ENCODE peak calls at places on chromosomes 5 and 9, in seven cellular contexts. B is body of pancreas, T is OCI-LY7, S is mucosa of descending colon, W is Peyer's patch, I is neural progenitor cell, Y is lower lobe of right lung. J is an unnamed sample.

GRCh38 chr9:115649991-115650472 is 503.6 kb upstream of the PAPPA start:
- DNase-seq in S (peak), Y (no peak), B (peak), W (peak), I (no peak), T (no peak), J (peak)

GRCh38 chr5:151584057-151584937 is 6.8 kb downstream of the FAT2 start:
- DNase-seq in S (no peak), B (no peak), Y (no peak), T (no peak), W (no peak), I (no peak), J (no peak)

GRCh38 chr9:113370806-113371325 is 5.9 kb downstream of the HDHD3 start:
- DNase-seq in W (no peak), I (no peak), B (peak), Y (no peak), T (no peak), S (no peak), J (no peak)

GRCh38 chr9:135670721-135671590 is 7.8 kb downstream of the LCN9 start:
- DNase-seq in T (no peak), S (no peak), W (no peak), I (no peak), B (no peak), Y (no peak), J (peak)

GRCh38 chr5:150338546-150338945 is 19.0 kb upstream of the TCOF1 start:
- DNase-seq in W (no peak), I (no peak), Y (no peak), B (no peak), S (no peak), T (no peak), J (no peak)

GRCh38 chr9:73200694-73201432 is 49.2 kb downstream of the ANXA1 start:
- DNase-seq in B (no peak), S (no peak), W (no peak), Y (no peak), I (peak), T (peak), J (no peak)

GRCh38 chr5:133968057-133968993 is at the start of gene C5orf15:
- DNase-seq in B (peak), I (peak), W (peak), Y (peak), S (peak), T (peak), J (peak)

GRCh38 chr5:67205981-67206380 is 9.4 kb upstream of the CD180 start:
- DNase-seq in B (no peak), W (no peak), S (no peak), T (no peak), I (no peak), Y (no peak), J (no peak)

GRCh38 chr9:107158321-107158720 is 124.8 kb upstream of the RAD23B start:
- DNase-seq in T (peak), W (no peak), B (no peak), Y (no peak), I (peak), S (no peak), J (no peak)

GRCh38 chr5:115349001-115349817 is 52.8 kb upstream of the CCDC112 start:
- DNase-seq in B (peak), T (no peak), I (no peak), Y (no peak), W (no peak), S (no peak), J (no peak)

GRCh38 chr5:1860021-1860610 is 22.6 kb downstream of the IRX4 start:
- DNase-seq in W (no peak), B (no peak), Y (no peak), S (no peak), I (no peak), T (no peak), J (no peak)

GRCh38 chr5:111755942-111756353 is 1.0 kb downstream of the NREP start:
- DNase-seq in B (no peak), W (no peak), T (peak), I (peak), S (no peak), Y (no peak), J (no peak)

GRCh38 chr9:130433168-130433946 is 11.4 kb upstream of the ASS1 start:
- DNase-seq in W (no peak), S (peak), Y (no peak), T (no peak), I (peak), B (peak), J (no peak)

GRCh38 chr9:37200572-37201005 is 80.2 kb downstream of the ZCCHC7 start:
- DNase-seq in Y (no peak), T (no peak), I (no peak), B (no peak), W (no peak), S (no peak), J (no peak)

GRCh38 chr5:39892708-39893107 is 467.9 kb upstream of the DAB2 start:
- DNase-seq in Y (no peak), B (no peak), W (no peak), I (no peak), T (no peak), S (no peak), J (no peak)

GRCh38 chr9:76419782-76420380 is 25.7 kb upstream of the RFK start:
- DNase-seq in B (peak), Y (no peak), S (no peak), T (peak), W (no peak), I (peak), J (no peak)

GRCh38 chr5:8457187-8458037 is 588.5 kb downstream of the MTRR start:
- DNase-seq in I (no peak), W (peak), Y (peak), S (peak), T (no peak), B (peak), J (peak)

GRCh38 chr5:79255786-79256557 is 20.0 kb downstream of the JMY start:
- DNase-seq in B (peak), T (no peak), S (no peak), W (no peak), Y (no peak), I (peak), J (no peak)

GRCh38 chr9:100324594-100325200 is 28.0 kb downstream of the TEX10 start:
- DNase-seq in W (no peak), B (no peak), T (peak), S (no peak), Y (no peak), I (peak), J (no peak)

GRCh38 chr5:10625700-10626472 is 62.0 kb downstream of the ANKRD33B start:
- DNase-seq in B (no peak), Y (no peak), W (no peak), I (no peak), T (no peak), S (no peak), J (peak)

GRCh38 chr5:125295405-125295872 is 549.0 kb upstream of the ZNF608 start:
- DNase-seq in Y (no peak), I (no peak), T (no peak), S (no peak), W (no peak), B (no peak), J (no peak)

GRCh38 chr9:89278997-89279739 is 31.8 kb upstream of the CKS2 start:
- DNase-seq in B (peak), I (peak), W (no peak), Y (no peak), T (peak), S (no peak), J (no peak)

GRCh38 chr9:33225319-33226152 is 14.4 kb upstream of the SPINK4 start:
- DNase-seq in I (peak), S (no peak), B (peak), T (peak), W (peak), Y (no peak), J (no peak)

GRCh38 chr5:150626853-150627276 is 13.6 kb upstream of the SYNPO start:
- DNase-seq in T (no peak), S (peak), W (no peak), Y (peak), I (no peak), B (peak), J (peak)

GRCh38 chr9:7534211-7534935 is 265.2 kb downstream of the DMAC1 start:
- DNase-seq in S (no peak), I (no peak), W (no peak), B (no peak), Y (no peak), T (no peak), J (no peak)

GRCh38 chr9:35078066-35078465 is 1.7 kb downstream of the FANCG start:
- DNase-seq in I (no peak), T (no peak), Y (no peak), W (no peak), B (no peak), S (no peak), J (no peak)

GRCh38 chr5:172606156-172606785 is 34.8 kb upstream of the NEURL1B start:
- DNase-seq in I (no peak), B (no peak), T (no peak), S (no peak), Y (no peak), W (no peak), J (no peak)

GRCh38 chr5:9479361-9479760 is 66.5 kb downstream of the SEMA5A start:
- DNase-seq in Y (no peak), B (no peak), W (no peak), I (no peak), T (no peak), S (no peak), J (no peak)

GRCh38 chr5:63878788-63879187 is 83.5 kb downstream of the HTR1A start:
- DNase-seq in Y (no peak), W (no peak), I (peak), T (no peak), B (no peak), S (no peak), J (no peak)

GRCh38 chr5:53407373-53407772 is 73.1 kb upstream of the FST start:
- DNase-seq in B (no peak), W (no peak), Y (no peak), T (no peak), I (no peak), S (no peak), J (no peak)

GRCh38 chr5:143882520-143882919 is 70.6 kb downstream of the HMHB1 start:
- DNase-seq in T (no peak), S (no peak), Y (no peak), B (no peak), I (no peak), W (no peak), J (no peak)

GRCh38 chr9:107945493-107945892 is 455.9 kb upstream of the KLF4 start:
- DNase-seq in B (no peak), T (no peak), W (no peak), S (no peak), I (no peak), Y (no peak), J (no peak)

GRCh38 chr5:42591026-42591425 is 165.6 kb upstream of the CCDC152 start:
- DNase-seq in T (no peak), W (no peak), B (peak), I (no peak), S (no peak), Y (no peak), J (no peak)

GRCh38 chr9:21097817-21098216 is 20.1 kb upstream of the IFNB1 start:
- DNase-seq in I (no peak), T (peak), W (no peak), B (no peak), Y (no peak), S (no peak), J (no peak)

GRCh38 chr5:61048534-61048933 is 103.5 kb downstream of the NDUFAF2 start:
- DNase-seq in Y (no peak), W (no peak), T (no peak), S (no peak), B (no peak), I (no peak), J (no peak)

GRCh38 chr9:3879731-3880493 is 354.1 kb upstream of the RFX3 start:
- DNase-seq in T (no peak), I (no peak), W (no peak), Y (no peak), S (no peak), B (peak), J (no peak)

GRCh38 chr5:36066540-36067210 is at the start of gene UGT3A2:
- DNase-seq in I (peak), S (no peak), B (no peak), Y (no peak), T (no peak), W (no peak), J (no peak)

GRCh38 chr5:102628449-102629175 is 126.5 kb upstream of the PAM start:
- DNase-seq in B (no peak), Y (no peak), T (no peak), I (no peak), W (no peak), S (no peak), J (no peak)

GRCh38 chr9:68418259-68418845 is 61.9 kb downstream of the PGM5 start:
- DNase-seq in S (no peak), T (no peak), W (no peak), B (no peak), Y (no peak), I (peak), J (no peak)

GRCh38 chr5:83049370-83049863 is 27.8 kb downstream of the TMEM167A start:
- DNase-seq in S (no peak), B (no peak), W (no peak), T (no peak), I (no peak), Y (no peak), J (no peak)

GRCh38 chr5:171340491-171340890 is 31.4 kb downstream of the TLX3 start:
- DNase-seq in B (no peak), S (no peak), W (no peak), Y (no peak), I (no peak), T (no peak), J (no peak)

GRCh38 chr5:171340042-171340441 is 31.0 kb downstream of the TLX3 start:
- DNase-seq in Y (no peak), S (no peak), I (no peak), W (no peak), T (no peak), B (no peak), J (no peak)

GRCh38 chr5:171336486-171337206 is 27.6 kb downstream of the TLX3 start:
- DNase-seq in W (no peak), T (no peak), Y (no peak), I (peak), S (no peak), B (peak), J (no peak)

GRCh38 chr5:171335616-171336015 is 26.6 kb downstream of the TLX3 start:
- DNase-seq in T (no peak), I (no peak), S (no peak), W (no peak), Y (no peak), B (no peak), J (no peak)

DNA sequence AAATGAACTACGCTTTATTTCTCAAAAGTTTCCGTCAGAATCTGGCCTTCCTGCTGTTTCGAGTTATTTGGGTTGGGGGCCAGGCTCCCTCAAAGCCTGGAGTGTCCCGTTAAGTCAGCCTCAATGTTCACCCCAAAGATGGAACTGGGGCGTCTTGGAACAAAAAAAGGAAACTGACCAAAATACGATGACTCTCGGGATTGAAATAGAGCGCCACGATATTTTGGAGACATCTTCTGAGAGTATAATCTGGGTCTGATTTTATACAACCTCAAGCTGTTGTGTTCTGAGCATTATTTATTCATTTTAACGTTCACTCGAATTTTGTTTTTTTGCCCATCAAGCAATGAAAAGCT is 28.1 kb downstream of the TLX3 start:
- DNase-seq in I (no peak), T (no peak), Y (no peak), B (no peak), W (no peak), S (no peak), J (no peak)
- H3K4me3 ChIP-seq in I (peak), T (no peak), Y (peak), B (no peak), W (peak), S (no peak), J (peak)

DNA sequence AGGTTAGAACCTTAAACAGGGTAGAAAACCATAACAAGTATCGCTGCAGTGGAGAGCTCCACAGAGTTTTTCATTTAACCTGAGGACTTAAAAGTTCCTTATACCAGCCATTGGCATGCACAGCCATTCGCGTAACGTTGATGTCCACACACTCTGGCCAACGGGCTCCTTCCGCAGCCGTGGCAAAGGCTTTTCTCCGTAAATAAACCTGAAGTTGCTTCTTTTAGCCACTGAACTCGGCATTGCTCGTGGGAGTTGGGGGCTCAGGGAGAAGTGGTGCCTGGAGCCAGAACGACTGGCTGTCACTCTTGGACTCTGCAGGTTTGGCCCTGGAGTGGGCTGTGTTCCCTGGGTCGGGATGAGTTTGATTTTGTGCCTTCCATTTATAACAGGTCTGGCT is 125.9 kb upstream of the LMX1B start:
- DNase-seq in W (no peak), B (no peak), Y (peak), T (no peak), I (peak), S (no peak), J (no peak)
- H3K4me3 ChIP-seq in W (no peak), B (no peak), Y (no peak), T (no peak), I (no peak), S (no peak), J (no peak)

DNA sequence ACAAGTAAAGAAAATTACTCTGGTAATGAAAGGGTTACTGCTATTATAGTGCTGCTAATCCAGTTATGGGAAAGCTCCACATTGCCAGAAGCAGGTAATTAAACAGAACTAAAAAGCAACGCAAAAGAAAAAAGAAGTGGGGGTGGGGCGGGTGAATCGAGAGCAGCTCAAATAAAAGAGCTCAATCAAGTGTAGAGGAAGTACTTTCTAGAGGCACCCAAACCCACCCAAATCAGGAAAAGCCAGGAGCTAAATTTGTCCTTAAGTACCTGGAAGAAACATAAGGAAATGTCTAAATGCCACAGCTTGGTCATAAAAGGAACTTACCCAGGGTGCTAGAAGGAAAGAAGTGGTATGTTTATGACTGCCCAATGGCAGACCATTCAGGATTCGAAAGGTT is 2.4 kb upstream of the RNF145 start:
- DNase-seq in B (peak), Y (peak), W (no peak), T (no peak), S (no peak), I (no peak), J (no peak)
- H3K4me3 ChIP-seq in B (no peak), Y (no peak), W (no peak), T (no peak), S (no peak), I (no peak), J (no peak)

GRCh38 chr9:14993891-14994554 is 83.8 kb upstream of the FREM1 start:
- DNase-seq in W (no peak), I (no peak), S (no peak), B (no peak), Y (no peak), T (no peak), J (no peak)

GRCh38 chr9:14989811-14990210 is 79.6 kb upstream of the FREM1 start:
- DNase-seq in T (no peak), Y (no peak), S (no peak), I (no peak), W (no peak), B (no peak), J (no peak)

GRCh38 chr9:14992516-14992915 is 82.3 kb upstream of the FREM1 start:
- DNase-seq in I (no peak), B (no peak), S (no peak), Y (no peak), W (no peak), T (no peak), J (no peak)

GRCh38 chr9:14993061-14993800 is 83.0 kb upstream of the FREM1 start:
- DNase-seq in Y (peak), I (peak), B (peak), W (peak), T (no peak), S (peak), J (peak)

GRCh38 chr9:14992025-14992424 is 81.8 kb upstream of the FREM1 start:
- DNase-seq in W (no peak), Y (no peak), T (no peak), B (no peak), I (no peak), S (no peak), J (no peak)
- H3K4me3 ChIP-seq in W (no peak), Y (no peak), T (no peak), B (no peak), I (peak), S (no peak), J (peak)

GRCh38 chr5:107235167-107235566 is 435.6 kb downstream of the EFNA5 start:
- DNase-seq in B (no peak), W (no peak), Y (no peak), S (no peak), I (no peak), T (no peak), J (no peak)

GRCh38 chr5:107228237-107228636 is 442.5 kb downstream of the EFNA5 start:
- DNase-seq in I (no peak), S (no peak), T (no peak), W (no peak), B (no peak), Y (no peak), J (no peak)

GRCh38 chr5:107230367-107230766 is 440.4 kb downstream of the EFNA5 start:
- DNase-seq in S (no peak), T (no peak), W (no peak), I (no peak), Y (no peak), B (no peak), J (no peak)

GRCh38 chr5:107232793-107233192 is 437.9 kb downstream of the EFNA5 start:
- DNase-seq in Y (no peak), S (no peak), T (no peak), W (no peak), B (no peak), I (no peak), J (no peak)

DNA sequence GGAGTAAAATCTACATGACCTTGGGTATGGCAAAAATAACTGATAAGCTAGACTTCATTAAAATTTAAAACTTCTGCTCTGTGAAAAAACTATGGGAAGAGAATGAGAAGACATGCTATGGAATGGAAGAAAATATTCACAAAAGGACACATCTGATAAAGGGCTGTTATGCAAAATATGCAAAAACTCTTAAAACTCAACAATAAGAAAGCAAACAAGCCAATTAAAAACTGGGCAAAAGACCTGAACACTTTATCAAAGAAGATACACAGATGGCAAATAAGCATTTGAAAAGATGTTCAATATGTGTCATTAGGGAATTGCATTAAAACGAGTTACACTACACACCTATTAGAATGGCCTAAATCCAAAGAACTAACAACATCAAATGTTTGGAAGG is 439.5 kb downstream of the EFNA5 start:
- DNase-seq in I (no peak), T (no peak), B (no peak), W (no peak), Y (no peak), S (no peak), J (no peak)
- H3K4me3 ChIP-seq in I (no peak), T (no peak), B (no peak), W (no peak), Y (no peak), S (no peak), J (no peak)